ENCODE peak calls at places on chromosomes 4 and X, in six cellular contexts. H is lung; D is NCI-H510A treated with DMSO at 0.1 percent for 48 hours; R is activated CD8-positive, alpha-beta memory T cell treated with anti-CD3 and anti-CD28 coated beads for 1 hour; X is heart right ventricle; I is mesenteric fat pad. P is an unnamed sample.

GRCh38 chrX:153944140-153944799 is at the start of gene RENBP:
- DNase-seq in H (peak), D (no peak), R (no peak), X (peak), I (no peak), P (no peak)

GRCh38 chr4:148344382-148344781 is 97.8 kb downstream of the NR3C2 start:
- DNase-seq in H (no peak), D (no peak), R (no peak), X (peak), I (no peak), P (no peak)

GRCh38 chr4:186441502-186441901 is 113.9 kb downstream of the MTNR1A start:
- DNase-seq in H (no peak), D (no peak), R (no peak), X (no peak), I (no peak), P (no peak)

GRCh38 chr4:169618286-169618685 is 2.1 kb upstream of the CLCN3 start:
- DNase-seq in H (no peak), D (no peak), R (no peak), X (no peak), I (no peak), P (no peak)

GRCh38 chr4:182014989-182015388 is 228.2 kb upstream of the TENM3 start:
- DNase-seq in H (no peak), D (no peak), R (no peak), X (no peak), I (no peak), P (no peak)

GRCh38 chrX:110086916-110087484 is 84.1 kb downstream of the TMEM164 start:
- DNase-seq in H (no peak), D (no peak), R (no peak), X (no peak), I (no peak), P (no peak)

GRCh38 chrX:14964500-14964899 is 91.3 kb downstream of the MOSPD2 start:
- DNase-seq in H (no peak), D (no peak), R (no peak), X (no peak), I (no peak), P (no peak)

GRCh38 chrX:2632533-2633504 is 58.3 kb upstream of the CD99 start:
- DNase-seq in H (no peak), D (no peak), R (no peak), X (no peak), I (no peak), P (no peak)

GRCh38 chr4:8599657-8600056 is 7.1 kb downstream of the CPZ start:
- DNase-seq in H (no peak), D (no peak), R (no peak), X (no peak), I (no peak), P (no peak)

GRCh38 chrX:12970691-12971202 is 4.2 kb upstream of the TMSB4X start:
- DNase-seq in H (no peak), D (no peak), R (no peak), X (no peak), I (no peak), P (peak)

GRCh38 chr4:117817316-117817715 is 217.0 kb upstream of the NDST3 start:
- DNase-seq in H (no peak), D (no peak), R (no peak), X (no peak), I (no peak), P (no peak)

GRCh38 chr4:103429283-103429682 is 231.1 kb upstream of the CENPE start:
- DNase-seq in H (no peak), D (no peak), R (no peak), X (no peak), I (no peak), P (no peak)

GRCh38 chr4:139099366-139099982 is 77.5 kb downstream of the ELF2 start:
- DNase-seq in H (peak), D (peak), R (peak), X (peak), I (no peak), P (peak)

GRCh38 chrX:48761674-48762471 is at the start of gene GLOD5:
- DNase-seq in H (peak), D (peak), R (no peak), X (no peak), I (no peak), P (peak)

GRCh38 chr4:55169352-55169959 is 44.1 kb upstream of the KDR start:
- DNase-seq in H (no peak), D (peak), R (no peak), X (no peak), I (no peak), P (peak)

GRCh38 chrX:108558217-108558616 is 118.6 kb downstream of the COL4A5 start:
- DNase-seq in H (no peak), D (no peak), R (no peak), X (no peak), I (no peak), P (no peak)

GRCh38 chrX:11010476-11010875 is 100.7 kb upstream of the HCCS start:
- DNase-seq in H (no peak), D (no peak), R (no peak), X (no peak), I (no peak), P (no peak)

GRCh38 chr4:161577604-161578301 is 586.0 kb downstream of the FSTL5 start:
- DNase-seq in H (no peak), D (no peak), R (no peak), X (no peak), I (no peak), P (no peak)

GRCh38 chr4:166153539-166153938 is 280.5 kb downstream of the TLL1 start:
- DNase-seq in H (no peak), D (no peak), R (no peak), X (no peak), I (no peak), P (no peak)

GRCh38 chr4:147492301-147492700 is 11.4 kb downstream of the EDNRA start:
- DNase-seq in H (no peak), D (no peak), R (no peak), X (no peak), I (no peak), P (no peak)